ENCODE peak calls at places on chromosomes 2 and 18, in four cellular contexts. W, S, K and R are unnamed samples. For H3K36me3 and H3K9me3, the result is how much of the 10 kb centered on the place peaks cover.

GRCh38 chr2:5959836-5960820 is 267.9 kb downstream of the SOX11 start:
- DNase-seq in K (no peak), W (peak), S (no peak), R (no peak)

GRCh38 chr2:221389421-221389820 is 182.7 kb downstream of the EPHA4 start:
- DNase-seq in W (no peak), S (no peak), K (no peak), R (no peak)

GRCh38 chr2:21910832-21911507 is 787.2 kb downstream of the TDRD15 start:
- DNase-seq in K (no peak), W (no peak), S (no peak), R (no peak)

GRCh38 chr18:62379051-62379450 is 53.9 kb downstream of the TNFRSF11A start:
- DNase-seq in W (no peak), K (no peak), S (no peak), R (no peak)

GRCh38 chr18:11689031-11689971 is at the start of gene GNAL:
- DNase-seq in W (peak), S (peak), K (peak), R (peak)

GRCh38 chr2:121596221-121597080 is 52.8 kb downstream of the CLASP1 start:
- DNase-seq in W (peak), K (peak), S (peak), R (no peak)

GRCh38 chr18:7609617-7610016 is 42.5 kb downstream of the PTPRM start:
- DNase-seq in K (no peak), S (no peak), W (no peak), R (no peak)

GRCh38 chr18:61854578-61854977 is 38.2 kb downstream of the RNF152 start:
- DNase-seq in W (no peak), S (no peak), K (no peak), R (no peak)

GRCh38 chr2:28326873-28327495 is 65.7 kb upstream of the FOSL2 start:
- DNase-seq in W (no peak), S (no peak), K (no peak), R (no peak)

GRCh38 chr2:39642054-39642742 is 23.5 kb upstream of the TMEM178A start:
- DNase-seq in S (peak), K (no peak), W (no peak), R (no peak)

GRCh38 chr2:196279496-196279895 is 108.1 kb upstream of the STK17B start:
- DNase-seq in W (no peak), K (no peak), S (no peak), R (no peak)

GRCh38 chr18:12264854-12265253 is 10.7 kb downstream of the CIDEA start:
- DNase-seq in S (no peak), W (no peak), K (no peak), R (no peak)

DNA sequence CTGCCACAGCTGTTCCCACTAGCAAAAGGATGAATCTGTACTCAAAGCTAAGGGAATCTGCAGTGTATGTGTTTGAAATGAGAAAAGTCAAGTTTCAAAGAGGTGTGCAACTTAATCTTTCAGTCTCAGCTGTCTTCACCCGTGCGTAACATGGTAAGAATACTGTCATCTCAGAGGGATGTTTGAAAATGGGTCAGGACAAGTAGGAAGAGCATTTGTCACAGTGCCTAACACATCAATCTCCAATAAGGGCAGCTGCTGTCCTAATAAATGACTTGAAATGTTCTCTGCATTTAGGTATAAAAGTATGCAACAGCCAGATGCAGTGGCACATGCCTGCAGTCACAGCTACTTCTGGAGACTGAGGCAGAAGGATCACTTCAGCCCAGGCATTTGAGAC is 13.1 kb downstream of the ILKAP start:
- DNase-seq in W (no peak), S (no peak), K (no peak), R (no peak)
- H3K36me3 ChIP-seq in W (half or more), S (half or more), K (half or more), R (half or more)

GRCh38 chr18:52875711-52876110 is 535.7 kb downstream of the DCC start:
- DNase-seq in W (no peak), S (no peak), K (no peak), R (no peak)
- H3K9me3 ChIP-seq in W (under half), S (under half), K (under half), R (under half)

DNA sequence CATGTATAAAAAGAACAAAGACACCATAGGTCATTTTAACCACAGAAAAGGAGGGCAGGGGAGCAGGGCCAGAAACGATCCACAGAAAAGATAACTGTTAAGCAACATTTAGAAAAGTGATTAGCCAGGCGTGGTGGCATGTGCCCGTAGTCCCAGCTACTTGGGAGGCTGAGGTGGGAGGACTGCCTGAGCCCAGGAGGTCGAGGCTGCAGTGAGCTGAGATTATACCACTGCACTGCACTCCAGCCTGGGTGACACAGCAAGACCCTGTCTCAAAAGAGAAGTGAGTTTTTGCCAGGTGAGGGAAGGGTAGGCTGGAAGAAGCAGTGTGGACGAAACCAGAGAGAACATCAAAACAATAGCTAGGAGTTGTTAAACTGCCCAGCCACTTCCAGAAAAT is 3.3 kb downstream of the WDR12 start:
- DNase-seq in K (no peak), W (no peak), S (no peak), R (no peak)
- H3K4me3 ChIP-seq in K (no peak), W (no peak), S (no peak), R (no peak)

GRCh38 chr2:68171146-68171545 is 13.5 kb downstream of the PNO1 start:
- DNase-seq in K (no peak), W (no peak), S (no peak), R (no peak)
- H3K36me3 ChIP-seq in K (under half), W (under half), S (half or more), R (under half)

DNA sequence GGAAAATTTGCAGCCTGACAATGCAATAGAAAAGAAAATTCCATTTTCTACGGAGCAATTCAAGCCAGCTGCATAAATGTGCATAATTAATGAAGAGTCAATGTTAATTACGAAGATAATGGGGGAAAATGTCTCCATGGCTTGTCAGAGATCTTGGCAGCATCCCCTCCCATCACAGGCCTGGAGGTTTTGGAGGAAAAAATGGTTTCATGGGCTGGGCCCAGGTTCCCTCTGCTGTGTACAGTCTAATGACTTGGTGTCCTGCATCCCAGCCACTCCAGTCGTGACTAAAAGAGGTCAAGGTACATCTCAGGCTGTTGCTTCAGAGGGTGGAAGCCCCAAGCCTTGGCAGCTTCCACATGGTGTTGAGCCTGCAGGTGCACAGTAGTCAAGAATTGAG is 779.7 kb downstream of the DCDC2C start:
- DNase-seq in S (no peak), K (no peak), W (no peak), R (no peak)
- H3K9me3 ChIP-seq in S (under half), K (under half), W (under half), R (under half)

GRCh38 chr2:142973822-142974207 is 96.4 kb downstream of the KYNU start:
- DNase-seq in W (no peak), S (no peak), K (no peak), R (no peak)
- H3K4me3 ChIP-seq in W (no peak), S (no peak), K (no peak), R (no peak)

DNA sequence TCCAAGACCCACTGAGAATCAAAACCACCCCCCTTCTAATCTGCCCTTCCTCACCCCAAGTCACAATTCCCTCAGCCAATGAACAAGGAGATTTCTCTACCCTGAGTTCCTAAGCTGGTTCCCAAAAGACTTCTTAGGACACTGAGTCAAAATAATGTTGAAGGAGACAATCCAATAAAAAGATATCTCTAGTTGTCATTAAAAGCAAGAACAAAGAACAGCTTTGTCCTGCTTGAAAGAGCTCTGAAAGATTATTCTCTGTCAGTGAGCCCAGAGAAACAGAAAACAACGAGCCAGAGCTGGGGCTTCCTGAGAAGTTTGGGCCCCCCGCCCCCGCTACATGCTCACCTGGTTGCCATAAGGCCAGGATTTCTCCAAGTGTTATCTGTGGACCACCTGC is 45.7 kb downstream of the STK39 start:
- DNase-seq in W (no peak), K (no peak), S (no peak), R (no peak)
- H3K36me3 ChIP-seq in W (under half), K (under half), S (under half), R (under half)

DNA sequence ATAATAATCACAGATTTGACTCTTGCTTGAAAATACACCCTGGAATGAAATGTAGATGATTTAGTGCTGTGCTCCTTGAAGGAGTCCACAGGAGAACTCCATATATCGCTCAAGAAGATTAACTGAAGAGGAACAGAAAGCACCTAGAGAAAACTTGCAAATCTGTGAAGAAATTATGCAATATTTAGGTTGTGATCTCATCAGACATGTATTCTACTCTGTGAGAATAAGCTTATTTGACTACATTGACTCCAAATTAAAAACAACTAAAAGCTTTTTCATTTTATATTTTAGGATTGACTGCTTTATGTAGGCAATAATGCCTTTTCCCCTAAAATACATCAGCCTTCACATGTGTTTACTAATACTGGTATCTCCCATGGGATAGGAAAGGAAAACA is 906.6 kb upstream of the LRATD1 start:
- DNase-seq in W (no peak), K (no peak), S (no peak), R (no peak)
- H3K9me3 ChIP-seq in W (under half), K (under half), S (under half), R (under half)

DNA sequence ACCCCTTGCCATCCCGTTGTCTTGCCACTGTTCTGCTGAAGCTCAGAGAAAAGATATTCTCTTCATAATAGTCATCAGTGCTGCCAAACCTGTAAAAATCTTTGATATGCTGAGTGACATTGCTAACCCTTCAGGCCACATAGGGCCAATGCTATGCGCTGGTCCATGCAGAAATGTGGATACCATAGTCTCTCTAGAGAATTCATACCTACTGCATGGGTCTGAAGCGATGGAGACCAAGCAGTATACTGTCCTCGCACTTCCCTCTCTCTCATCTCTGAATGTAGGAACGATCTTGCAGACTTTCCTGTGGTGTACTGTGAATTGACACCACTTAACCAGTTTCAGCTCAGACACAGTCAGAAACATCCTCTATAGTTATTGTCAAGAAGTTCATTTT is 17.9 kb upstream of the ANKRD44 start:
- DNase-seq in W (no peak), K (no peak), S (no peak), R (no peak)
- H3K4me3 ChIP-seq in W (no peak), K (no peak), S (no peak), R (no peak)